ENCODE peak calls at places on chromosome 17, in nine cellular contexts. K is K562, Q is A673, Z is cardiac fibroblast, B is BJ, V is H1, G is PC-3, M is AG09309, R is psoas muscle. S is an unnamed sample.

GRCh38 chr17:64777413-64778101 is 115.5 kb upstream of the SMURF2 start:
- DNase-seq in R (no peak), Q (no peak), G (no peak), K (no peak), Z (no peak), M (no peak), B (no peak), V (no peak), S (peak)

GRCh38 chr17:1201132-1201702 is 21.4 kb upstream of the ABR start:
- DNase-seq in Q (no peak), G (no peak), M (no peak), Z (no peak), R (no peak), B (no peak), V (no peak), K (no peak), S (no peak)

GRCh38 chr17:70084476-70084875 is 9.5 kb downstream of the KCNJ16 start:
- DNase-seq in B (no peak), M (no peak), G (no peak), Q (no peak), K (no peak), Z (no peak), V (no peak), R (no peak), S (no peak)

GRCh38 chr17:2899911-2900310 is 103.7 kb downstream of the RAP1GAP2 start:
- DNase-seq in Q (no peak), K (no peak), B (no peak), V (no peak), G (no peak), Z (no peak), R (no peak), M (no peak), S (no peak)

GRCh38 chr17:28370035-28370743 is at the start of gene VTN:
- DNase-seq in M (peak), Q (peak), V (no peak), Z (peak), B (no peak), R (peak), K (peak), G (no peak), S (peak)

GRCh38 chr17:57861737-57862409 is 12.0 kb upstream of the MRPS23 start:
- DNase-seq in R (peak), K (no peak), V (no peak), Q (no peak), Z (peak), G (peak), B (no peak), M (no peak), S (peak)

GRCh38 chr17:64531955-64532371 is 25.2 kb downstream of the CEP95 start:
- DNase-seq in Q (no peak), V (no peak), M (peak), K (no peak), G (peak), R (no peak), B (peak), Z (no peak), S (no peak)

GRCh38 chr17:2090804-2091534 is 36.1 kb downstream of the HIC1 start:
- DNase-seq in G (peak), B (peak), R (peak), V (no peak), K (no peak), Q (peak), Z (peak), M (peak), S (peak)

GRCh38 chr17:11282586-11282985 is 41.6 kb downstream of the SHISA6 start:
- DNase-seq in G (no peak), Z (no peak), Q (no peak), B (no peak), M (no peak), R (no peak), K (no peak), V (no peak), S (no peak)

GRCh38 chr17:62150471-62150870 is 85.4 kb upstream of the MED13 start:
- DNase-seq in B (no peak), K (no peak), M (no peak), R (no peak), Z (no peak), G (no peak), Q (no peak), V (no peak), S (no peak)

GRCh38 chr17:2083613-2084128 is 28.8 kb downstream of the HIC1 start:
- DNase-seq in Z (peak), G (no peak), M (no peak), Q (no peak), K (no peak), B (no peak), V (no peak), R (no peak), S (no peak)

GRCh38 chr17:62631936-62632924 is 4.8 kb downstream of the MRC2 start:
- DNase-seq in Z (no peak), G (no peak), V (no peak), M (no peak), K (no peak), Q (no peak), R (no peak), B (no peak), S (no peak)

GRCh38 chr17:71251936-71252335 is 868.9 kb upstream of the SOX9 start:
- DNase-seq in V (no peak), K (no peak), M (peak), B (no peak), G (no peak), R (no peak), Q (no peak), Z (no peak), S (no peak)

GRCh38 chr17:19004601-19005441 is at the start of gene FAM83G:
- DNase-seq in V (peak), R (peak), Z (peak), B (no peak), K (peak), Q (peak), M (no peak), G (no peak), S (peak)

GRCh38 chr17:12536472-12536871 is 129.2 kb upstream of the MYOCD start:
- DNase-seq in V (no peak), R (no peak), Q (no peak), B (no peak), G (no peak), M (no peak), K (no peak), Z (no peak), S (no peak)

GRCh38 chr17:48526986-48527741 is 3.6 kb downstream of the HOXB1 start:
- DNase-seq in M (no peak), R (no peak), V (no peak), G (no peak), Z (no peak), Q (no peak), K (no peak), B (no peak), S (no peak)

GRCh38 chr17:48519427-48519826 is 11.4 kb downstream of the HOXB1 start:
- DNase-seq in M (no peak), Z (no peak), G (no peak), Q (no peak), V (no peak), R (no peak), K (peak), B (no peak), S (no peak)

GRCh38 chr17:48522031-48522593 is 8.7 kb downstream of the HOXB1 start:
- DNase-seq in B (no peak), Z (no peak), K (peak), V (no peak), Q (no peak), R (no peak), G (peak), M (no peak), S (no peak)

GRCh38 chr17:48520631-48521045 is 10.2 kb downstream of the HOXB1 start:
- DNase-seq in V (no peak), M (no peak), Q (no peak), R (no peak), K (no peak), Z (no peak), B (no peak), G (peak), S (no peak)

DNA sequence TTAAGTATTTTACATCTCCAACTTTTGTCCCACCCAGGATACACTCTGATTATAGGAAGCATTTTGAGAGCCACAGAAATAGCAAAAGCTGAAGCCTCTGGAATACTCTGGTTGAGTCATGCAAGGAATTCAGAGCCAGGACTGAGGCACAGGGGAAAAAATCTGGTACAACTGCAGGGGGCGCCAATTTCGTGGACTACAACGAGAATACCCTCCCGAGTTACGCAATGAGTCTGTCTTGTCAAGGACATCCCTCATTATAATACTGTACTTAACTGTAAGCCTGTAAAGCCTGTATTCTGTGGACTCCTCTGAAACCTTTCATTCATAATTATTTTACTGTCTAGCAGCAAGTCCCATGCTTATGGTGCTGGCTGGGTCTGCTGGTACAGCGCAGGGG is 7.8 kb downstream of the HOXB1 start:
- DNase-seq in Q (no peak), G (no peak), M (no peak), R (no peak), Z (no peak), K (no peak), B (no peak), V (no peak), S (no peak)
- TF ChIP-seq CTCF in Q (peak), G (peak), M (peak), R (no peak), Z (peak), K (peak), B (no peak), V (peak), S (no peak)

GRCh38 chr17:76445697-76446448 is 7.1 kb downstream of the UBE2O start:
- DNase-seq in V (no peak), G (no peak), Q (no peak), B (no peak), Z (no peak), M (no peak), K (no peak), R (no peak), S (no peak)
- H3K4me3 ChIP-seq in V (peak), G (peak), Q (no peak), B (no peak), Z (no peak), M (no peak), K (no peak), R (peak), S (peak)

DNA sequence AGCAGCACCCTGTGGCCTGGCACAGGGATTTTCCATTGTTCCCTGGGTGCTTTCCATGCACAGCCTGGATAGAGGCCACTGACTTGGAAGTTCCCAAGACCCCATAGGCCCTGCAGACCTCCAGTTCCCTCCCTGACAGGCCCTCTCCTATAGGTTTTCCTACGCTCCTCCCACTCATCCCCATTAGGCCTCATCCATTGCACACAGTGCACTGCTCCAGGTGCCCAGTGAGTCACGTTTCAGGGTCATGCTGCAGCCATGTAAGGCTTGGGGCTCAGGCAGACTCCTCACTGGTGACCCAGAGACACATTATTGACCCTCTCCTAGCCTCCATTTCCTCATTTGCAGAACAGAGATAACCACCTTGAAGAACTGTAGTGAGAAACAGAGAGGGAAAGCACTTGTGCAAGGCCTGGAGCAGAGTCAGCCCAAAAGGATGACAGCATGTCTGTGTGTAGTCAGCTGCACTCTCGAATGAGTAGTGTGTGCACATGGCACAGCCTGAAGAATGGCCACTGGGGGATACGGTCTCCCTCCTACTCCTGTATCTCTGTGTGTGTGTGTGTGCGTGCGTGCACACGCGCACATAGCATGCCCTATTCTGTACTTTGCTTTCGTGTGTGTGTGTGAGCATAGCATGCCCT is 26.8 kb downstream of the DRC3 start:
- DNase-seq in V (no peak), B (no peak), Q (peak), R (no peak), Z (no peak), K (no peak), M (no peak), G (no peak), S (no peak)
- TF ChIP-seq CTCF in V (no peak), B (no peak), Q (no peak), R (no peak), Z (no peak), K (no peak), M (no peak), G (no peak), S (no peak)

GRCh38 chr17:80790981-80791742 is 200.5 kb upstream of the CHMP6 start:
- DNase-seq in B (no peak), V (no peak), M (no peak), G (no peak), Q (no peak), R (no peak), K (no peak), Z (no peak), S (no peak)

GRCh38 chr17:80786887-80787286 is 204.8 kb upstream of the CHMP6 start:
- DNase-seq in B (no peak), G (no peak), M (no peak), Z (no peak), K (no peak), R (no peak), V (no peak), Q (no peak), S (no peak)

GRCh38 chr17:80790021-80790765 is 201.4 kb upstream of the CHMP6 start:
- DNase-seq in B (no peak), G (no peak), V (no peak), K (no peak), M (no peak), R (no peak), Q (peak), Z (no peak), S (no peak)

GRCh38 chr17:80791758-80792284 is 199.8 kb upstream of the CHMP6 start:
- DNase-seq in B (peak), Z (peak), K (peak), M (peak), V (no peak), Q (peak), R (peak), G (peak), S (no peak)

GRCh38 chr17:80789356-80789902 is 202.2 kb upstream of the CHMP6 start:
- DNase-seq in G (peak), M (peak), V (no peak), Z (peak), R (no peak), K (no peak), Q (peak), B (peak), S (no peak)
- H3K4me3 ChIP-seq in G (no peak), M (no peak), V (no peak), Z (no peak), R (no peak), K (no peak), Q (no peak), B (no peak), S (no peak)

GRCh38 chr17:41864837-41865595 is at the start of gene KLHL11:
- DNase-seq in R (peak), M (peak), Q (peak), G (peak), V (peak), K (peak), B (peak), Z (peak), S (peak)

GRCh38 chr17:41863074-41863843 is 2.0 kb downstream of the KLHL11 start:
- DNase-seq in Q (no peak), V (no peak), G (no peak), K (no peak), Z (no peak), B (no peak), M (no peak), R (no peak), S (no peak)

GRCh38 chr17:41865596-41865893 is 322 bp upstream of the KLHL11 start:
- DNase-seq in M (no peak), Q (no peak), B (no peak), Z (no peak), V (no peak), K (no peak), G (no peak), R (no peak), S (no peak)

GRCh38 chr17:41860254-41860931 is 4.8 kb downstream of the KLHL11 start:
- DNase-seq in Z (no peak), Q (no peak), G (no peak), B (no peak), R (no peak), V (no peak), K (no peak), M (no peak), S (no peak)

GRCh38 chr17:41864498-41864836 is 756 bp downstream of the KLHL11 start:
- DNase-seq in M (no peak), V (no peak), Q (no peak), K (no peak), Z (no peak), R (no peak), B (no peak), G (no peak), S (no peak)
- TF ChIP-seq CTCF in M (no peak), V (no peak), Q (no peak), K (no peak), Z (no peak), R (no peak), B (no peak), G (no peak), S (no peak)

GRCh38 chr17:66923881-66924280 is 40.6 kb upstream of the CACNG4 start:
- DNase-seq in B (no peak), K (no peak), G (no peak), V (no peak), Q (peak), M (no peak), Z (no peak), R (no peak), S (no peak)
- H3K4me3 ChIP-seq in B (no peak), K (no peak), G (no peak), V (no peak), Q (no peak), M (no peak), Z (no peak), R (no peak), S (no peak)

GRCh38 chr17:39531252-39531651 is 70.0 kb downstream of the CDK12 start:
- DNase-seq in K (no peak), V (no peak), G (no peak), M (no peak), R (no peak), Q (no peak), Z (peak), B (no peak), S (no peak)
- TF ChIP-seq CTCF in K (no peak), V (no peak), G (no peak), M (no peak), R (no peak), Q (no peak), Z (no peak), B (no peak), S (no peak)

GRCh38 chr17:82846061-82846691 is 6.4 kb upstream of the ZNF750 start:
- DNase-seq in B (no peak), V (no peak), K (no peak), G (no peak), Q (no peak), R (no peak), M (no peak), Z (no peak), S (no peak)

GRCh38 chr17:82845163-82845807 is 5.5 kb upstream of the ZNF750 start:
- DNase-seq in B (no peak), R (peak), V (no peak), G (no peak), K (no peak), Z (peak), Q (no peak), M (no peak), S (peak)

GRCh38 chr17:82841921-82842596 is 2.2 kb upstream of the ZNF750 start:
- DNase-seq in G (no peak), Z (no peak), R (no peak), M (no peak), B (no peak), V (no peak), K (no peak), Q (no peak), S (no peak)

GRCh38 chr17:82843904-82844640 is 4.2 kb upstream of the ZNF750 start:
- DNase-seq in K (no peak), B (no peak), R (no peak), Q (no peak), Z (no peak), G (no peak), M (no peak), V (no peak), S (no peak)

DNA sequence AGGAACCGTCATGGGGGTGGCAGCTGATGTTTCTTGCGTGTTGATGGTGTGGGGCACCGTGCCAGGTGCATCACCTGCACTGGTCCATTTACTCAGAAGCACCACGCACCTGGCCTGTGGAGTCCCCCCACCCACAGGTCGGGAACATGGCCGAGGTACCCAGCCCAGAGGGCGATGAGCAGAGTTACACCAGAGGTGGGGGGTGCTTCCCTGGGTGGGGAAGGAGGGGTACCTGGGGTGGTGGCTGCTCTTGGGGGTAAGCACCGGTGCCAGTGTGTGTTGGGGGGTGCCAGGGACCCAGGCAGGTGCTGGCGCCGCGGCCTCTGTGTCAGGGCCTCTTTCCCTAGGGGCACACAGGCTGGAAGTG is 5.0 kb upstream of the ZNF750 start:
- DNase-seq in G (no peak), Q (no peak), K (no peak), Z (no peak), R (no peak), V (no peak), M (no peak), B (no peak), S (no peak)
- H3K4me3 ChIP-seq in G (no peak), Q (no peak), K (no peak), Z (no peak), R (peak), V (no peak), M (no peak), B (no peak), S (peak)

GRCh38 chr17:44801880-44802279 is 28.2 kb downstream of the GJC1 start:
- DNase-seq in Q (no peak), Z (no peak), R (no peak), M (no peak), G (no peak), K (no peak), V (no peak), B (no peak), S (no peak)
- TF ChIP-seq CTCF in Q (no peak), Z (no peak), R (no peak), M (no peak), G (no peak), K (no peak), V (no peak), B (no peak), S (no peak)